ENCODE peak calls at places on chromosomes 12 and 14, in four cellular contexts. M is GM12878, E is HepG2, S is K562. L is an unnamed sample.
A peak's percentile ranks its signal among the peaks of the same experiment; 100 is the strongest.

GRCh38 chr14:76917759-76918175 is 91.6 kb downstream of the LRRC74A start:
- DNase-seq in M (no peak), E (no peak), S (no peak), L (no peak)

GRCh38 chr14:64958201-64958600 is 13.9 kb downstream of the RAB15 start:
- DNase-seq in M (no peak), E (no peak), S (no peak), L (no peak)

GRCh38 chr14:93045965-93046695 is 69.6 kb downstream of the ITPK1 start:
- DNase-seq in M (no peak), E (no peak), S (peak; percentile 75), L (no peak)

GRCh38 chr14:36791402-36791801 is 129.7 kb downstream of the PAX9 start:
- DNase-seq in M (no peak), E (peak; percentile 23), S (no peak), L (no peak)

GRCh38 chr12:130179191-130179590 is 16.9 kb downstream of the FZD10 start:
- DNase-seq in M (no peak), E (no peak), S (no peak), L (no peak)

GRCh38 chr14:71380271-71380670 is 473.0 kb downstream of the PCNX1 start:
- DNase-seq in M (no peak), E (no peak), S (no peak), L (no peak)

GRCh38 chr12:70774055-70774454 is 136.8 kb upstream of the PTPRB start:
- DNase-seq in M (no peak), E (no peak), S (no peak), L (no peak)

GRCh38 chr14:104320611-104321086 is 182.3 kb downstream of the KIF26A start:
- DNase-seq in M (no peak), E (no peak), S (no peak), L (no peak)

GRCh38 chr12:19031032-19031431 is 98.5 kb upstream of the PLEKHA5 start:
- DNase-seq in M (no peak), E (no peak), S (no peak), L (no peak)

GRCh38 chr12:124928912-124929530 is 14.6 kb upstream of the UBC start:
- DNase-seq in M (no peak), E (no peak), S (peak; percentile 56), L (no peak)

GRCh38 chr12:57810450-57810849 is 8.1 kb downstream of the AVIL start:
- DNase-seq in M (no peak), E (no peak), S (peak; percentile 81), L (no peak)

GRCh38 chr12:47387991-47388390 is 308.2 kb upstream of the AMIGO2 start:
- DNase-seq in M (no peak), E (no peak), S (no peak), L (no peak)

GRCh38 chr14:103550451-103551337 is 11.8 kb downstream of the BAG5 start:
- DNase-seq in M (no peak), E (no peak), S (no peak), L (no peak)

GRCh38 chr12:93387780-93388179 is 10.1 kb downstream of the NUDT4 start:
- DNase-seq in M (no peak), E (no peak), S (no peak), L (no peak)

GRCh38 chr14:31297701-31298344 is 90.2 kb upstream of the HECTD1 start:
- DNase-seq in M (no peak), E (no peak), S (no peak), L (no peak)

GRCh38 chr14:64745511-64746041 is 41.4 kb downstream of the PLEKHG3 start:
- DNase-seq in M (no peak), E (peak; percentile 28), S (no peak), L (no peak)

GRCh38 chr14:90815817-90816662 is at the start of gene TTC7B:
- DNase-seq in M (no peak), E (no peak), S (peak; percentile 57), L (peak; percentile 88)

GRCh38 chr12:68499616-68500015 is 111.1 kb upstream of the RAP1B start:
- DNase-seq in M (no peak), E (no peak), S (no peak), L (no peak)

GRCh38 chr14:20624495-20625070 is 16.9 kb downstream of the OR6S1 start:
- DNase-seq in M (no peak), E (no peak), S (peak; percentile 76), L (peak; percentile 48)

GRCh38 chr14:99579903-99580570 is 24.0 kb downstream of the CCDC85C start:
- DNase-seq in M (no peak), E (no peak), S (peak; percentile 14), L (no peak)

GRCh38 chr14:85172290-85172689 is 357.7 kb upstream of the FLRT2 start:
- DNase-seq in M (no peak), E (no peak), S (no peak), L (no peak)

GRCh38 chr12:88219861-88220260 is 77.8 kb downstream of the TMTC3 start:
- DNase-seq in M (no peak), E (no peak), S (no peak), L (no peak)

GRCh38 chr12:30896461-30896860 is 30.1 kb upstream of the TSPAN11 start:
- DNase-seq in M (no peak), E (no peak), S (no peak), L (no peak)

GRCh38 chr12:26227376-26227775 is 32.0 kb downstream of the SSPN start:
- DNase-seq in M (no peak), E (no peak), S (no peak), L (no peak)

GRCh38 chr14:91385227-91385626 is 32.4 kb downstream of the CCDC88C start:
- DNase-seq in M (no peak), E (no peak), S (no peak), L (no peak)

GRCh38 chr12:103657331-103657730 is 70.3 kb downstream of the STAB2 start:
- DNase-seq in M (no peak), E (no peak), S (no peak), L (no peak)

GRCh38 chr14:87785868-87786267 is 207.1 kb downstream of the GALC start:
- DNase-seq in M (no peak), E (no peak), S (no peak), L (no peak)

GRCh38 chr14:94321421-94322271 is 1.5 kb downstream of the SERPINA6 start:
- DNase-seq in M (no peak), E (no peak), S (no peak), L (no peak)

GRCh38 chr12:49342914-49343731 is 3.6 kb upstream of the DNAJC22 start:
- DNase-seq in M (no peak), E (no peak), S (peak; percentile 62), L (no peak)
- TF ChIP-seq TARDBP in M (no peak), E (no peak), S (no peak), L (no peak)

GRCh38 chr12:86331012-86331411 is 74.8 kb upstream of the MGAT4C start:
- DNase-seq in M (no peak), E (no peak), S (no peak), L (no peak)
- TF ChIP-seq TARDBP in M (no peak), E (no peak), S (no peak), L (no peak)

DNA sequence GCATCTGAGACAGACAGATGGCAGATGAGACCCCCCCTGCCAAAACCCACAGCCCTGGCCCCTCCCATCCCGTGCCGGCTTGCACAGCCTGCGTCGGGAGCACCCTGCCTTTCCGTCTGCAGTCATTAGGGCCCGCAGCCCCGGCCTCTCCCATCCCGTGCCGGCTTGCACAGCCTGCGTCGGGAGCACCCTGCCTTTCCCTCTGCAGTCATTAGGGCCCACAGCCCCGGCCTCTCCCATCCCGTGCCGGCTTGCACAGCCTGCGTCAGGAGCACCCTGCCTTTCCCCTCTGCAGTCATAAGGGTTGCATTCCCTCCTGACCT is 79.2 kb upstream of the DYNC1H1 start:
- DNase-seq in M (no peak), E (no peak), S (no peak), L (no peak)
- TF ChIP-seq TARDBP in M (no peak), E (no peak), S (no peak), L (no peak)

GRCh38 chr12:90253674-90254181 is 545.1 kb upstream of the ATP2B1 start:
- DNase-seq in M (peak; percentile 59), E (no peak), S (no peak), L (peak; percentile 6)

GRCh38 chr12:90250041-90250440 is 541.4 kb upstream of the ATP2B1 start:
- DNase-seq in M (no peak), E (no peak), S (no peak), L (no peak)

GRCh38 chr12:90246673-90247072 is 538.0 kb upstream of the ATP2B1 start:
- DNase-seq in M (no peak), E (no peak), S (no peak), L (no peak)

GRCh38 chr12:90253142-90253541 is 544.5 kb upstream of the ATP2B1 start:
- DNase-seq in M (no peak), E (no peak), S (no peak), L (no peak)

DNA sequence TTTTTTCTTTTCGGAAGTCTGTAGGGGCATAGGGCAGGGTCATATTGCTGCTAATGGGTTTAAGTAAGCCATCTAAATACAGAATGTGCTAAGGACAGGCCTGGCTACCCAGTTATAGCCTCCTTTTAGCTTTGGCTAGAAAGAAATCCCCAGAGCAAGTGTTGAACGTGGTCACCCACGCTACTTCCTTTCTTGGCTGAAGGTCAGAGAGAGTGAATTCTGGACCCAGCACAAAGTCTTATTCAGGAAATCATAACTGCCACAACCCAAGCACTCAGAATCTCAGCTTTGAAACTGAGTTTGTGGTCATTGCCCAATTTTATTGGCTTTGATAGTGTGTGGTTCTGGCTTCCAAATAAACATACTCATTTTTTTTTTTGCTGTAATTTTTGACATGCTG is 542.1 kb upstream of the ATP2B1 start:
- DNase-seq in M (no peak), E (no peak), S (no peak), L (no peak)
- TF ChIP-seq TARDBP in M (no peak), E (no peak), S (no peak), L (no peak)